ENCODE peak calls at places on chromosome 5, in five cellular contexts. One of them, this sample, is unnamed.

GRCh38 chr5:143791848-143792701 is 19.9 kb upstream of the HMHB1 start:
- DNase-seq in tibial nerve: no peak
- DNase-seq in gastrocnemius medialis: no peak
- DNase-seq in neural progenitor cell: peak; percentile 67
- DNase-seq in coronary artery: no peak
- DNase-seq in this sample: no peak

GRCh38 chr5:179762781-179763176 is 30.2 kb downstream of the MAML1 start:
- DNase-seq in neural progenitor cell: no peak
- DNase-seq in coronary artery: no peak
- DNase-seq in tibial nerve: no peak
- DNase-seq in gastrocnemius medialis: no peak
- DNase-seq in this sample: no peak

GRCh38 chr5:140575309-140575708 is 10.7 kb downstream of the SLC35A4 start:
- DNase-seq in gastrocnemius medialis: no peak
- DNase-seq in neural progenitor cell: no peak
- DNase-seq in coronary artery: no peak
- DNase-seq in tibial nerve: peak; percentile 40
- DNase-seq in this sample: no peak

GRCh38 chr5:443239-444151 is 519 bp downstream of the EXOC3 start:
- DNase-seq in coronary artery: peak; percentile 59
- DNase-seq in gastrocnemius medialis: no peak
- DNase-seq in neural progenitor cell: no peak
- DNase-seq in tibial nerve: no peak
- DNase-seq in this sample: no peak

GRCh38 chr5:1445313-1445894 is at the start of gene SLC6A3:
- DNase-seq in tibial nerve: no peak
- DNase-seq in gastrocnemius medialis: no peak
- DNase-seq in neural progenitor cell: peak; percentile 93
- DNase-seq in coronary artery: no peak
- DNase-seq in this sample: no peak

GRCh38 chr5:128236334-128236733 is 152.8 kb downstream of the SLC12A2 start:
- DNase-seq in coronary artery: no peak
- DNase-seq in gastrocnemius medialis: no peak
- DNase-seq in neural progenitor cell: no peak
- DNase-seq in tibial nerve: no peak
- DNase-seq in this sample: no peak

GRCh38 chr5:133309981-133310630 is 258.3 kb downstream of the HSPA4 start:
- DNase-seq in tibial nerve: no peak
- DNase-seq in neural progenitor cell: no peak
- DNase-seq in gastrocnemius medialis: no peak
- DNase-seq in coronary artery: no peak
- DNase-seq in this sample: no peak

GRCh38 chr5:149423287-149424268 is 44.5 kb upstream of the IL17B start:
- DNase-seq in coronary artery: no peak
- DNase-seq in neural progenitor cell: peak; percentile 28
- DNase-seq in tibial nerve: no peak
- DNase-seq in gastrocnemius medialis: no peak
- DNase-seq in this sample: no peak

GRCh38 chr5:109164001-109164400 is 245.8 kb downstream of the PJA2 start:
- DNase-seq in tibial nerve: no peak
- DNase-seq in coronary artery: no peak
- DNase-seq in neural progenitor cell: no peak
- DNase-seq in gastrocnemius medialis: no peak
- DNase-seq in this sample: no peak

GRCh38 chr5:129951039-129951438 is 46.8 kb downstream of the CHSY3 start:
- DNase-seq in tibial nerve: no peak
- DNase-seq in neural progenitor cell: no peak
- DNase-seq in coronary artery: no peak
- DNase-seq in gastrocnemius medialis: no peak
- DNase-seq in this sample: no peak

GRCh38 chr5:129945031-129945430 is 40.8 kb downstream of the CHSY3 start:
- DNase-seq in gastrocnemius medialis: no peak
- DNase-seq in neural progenitor cell: no peak
- DNase-seq in tibial nerve: no peak
- DNase-seq in coronary artery: no peak
- DNase-seq in this sample: no peak

DNA sequence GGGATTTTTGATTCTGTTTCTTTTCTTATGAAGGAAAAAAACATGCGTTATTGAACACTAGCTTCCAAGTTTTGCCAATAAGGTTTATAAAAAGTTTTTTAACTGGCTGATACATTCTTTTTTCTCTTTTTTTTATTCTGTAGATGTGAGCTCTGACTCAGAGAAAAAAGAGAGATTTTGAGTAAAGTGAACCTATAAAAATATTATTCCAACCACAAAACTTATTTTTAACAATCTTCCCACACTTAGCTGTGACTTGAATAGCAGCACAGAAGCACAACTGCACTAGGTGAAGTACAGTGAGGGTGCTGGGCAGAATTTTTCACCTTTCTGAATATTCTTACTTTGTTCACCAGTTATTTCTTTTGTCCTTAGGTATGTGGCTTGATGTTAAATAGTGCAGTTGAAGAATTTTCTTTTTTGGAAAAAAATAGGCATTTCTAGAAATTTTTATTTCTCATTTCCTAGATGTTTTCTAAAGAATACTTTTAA is 41.6 kb downstream of the CHSY3 start:
- DNase-seq in coronary artery: no peak
- DNase-seq in tibial nerve: no peak
- DNase-seq in neural progenitor cell: no peak
- DNase-seq in gastrocnemius medialis: no peak
- DNase-seq in this sample: no peak
- TF ChIP-seq CTCF in coronary artery: no peak
- TF ChIP-seq CTCF in tibial nerve: no peak
- TF ChIP-seq CTCF in neural progenitor cell: no peak
- TF ChIP-seq CTCF in gastrocnemius medialis: no peak
- TF ChIP-seq CTCF in this sample: no peak

GRCh38 chr5:161966544-161966943 is 101.0 kb upstream of the GABRG2 start:
- DNase-seq in neural progenitor cell: peak; percentile 43
- DNase-seq in coronary artery: no peak
- DNase-seq in tibial nerve: no peak
- DNase-seq in gastrocnemius medialis: no peak
- DNase-seq in this sample: no peak
- TF ChIP-seq CTCF in neural progenitor cell: peak; percentile 60
- TF ChIP-seq CTCF in coronary artery: peak; percentile 18
- TF ChIP-seq CTCF in tibial nerve: peak; percentile 31
- TF ChIP-seq CTCF in gastrocnemius medialis: no peak
- TF ChIP-seq CTCF in this sample: peak; percentile 46

DNA sequence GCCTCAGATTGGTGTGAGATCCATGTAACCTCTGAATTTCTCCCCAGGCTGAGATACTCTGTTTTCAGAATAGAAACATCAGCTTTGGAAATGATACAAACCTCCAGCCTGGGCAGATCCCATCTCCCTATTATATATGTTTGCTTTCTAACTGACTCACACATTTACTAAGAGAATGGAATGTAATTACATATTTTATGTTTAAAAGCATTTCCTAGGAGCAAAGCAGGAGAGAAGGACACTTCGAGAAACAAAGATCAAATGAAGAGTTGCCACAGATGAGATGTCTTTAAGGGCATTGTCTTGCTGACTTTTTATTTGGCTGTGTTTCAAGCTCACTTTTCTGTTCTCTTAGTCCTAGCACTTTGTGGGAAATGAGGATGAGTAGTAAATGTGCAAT is 96.3 kb downstream of the CDH18 start:
- DNase-seq in tibial nerve: no peak
- DNase-seq in gastrocnemius medialis: no peak
- DNase-seq in coronary artery: no peak
- DNase-seq in neural progenitor cell: no peak
- DNase-seq in this sample: no peak
- TF ChIP-seq CTCF in tibial nerve: no peak
- TF ChIP-seq CTCF in gastrocnemius medialis: no peak
- TF ChIP-seq CTCF in coronary artery: no peak
- TF ChIP-seq CTCF in neural progenitor cell: no peak
- TF ChIP-seq CTCF in this sample: no peak

DNA sequence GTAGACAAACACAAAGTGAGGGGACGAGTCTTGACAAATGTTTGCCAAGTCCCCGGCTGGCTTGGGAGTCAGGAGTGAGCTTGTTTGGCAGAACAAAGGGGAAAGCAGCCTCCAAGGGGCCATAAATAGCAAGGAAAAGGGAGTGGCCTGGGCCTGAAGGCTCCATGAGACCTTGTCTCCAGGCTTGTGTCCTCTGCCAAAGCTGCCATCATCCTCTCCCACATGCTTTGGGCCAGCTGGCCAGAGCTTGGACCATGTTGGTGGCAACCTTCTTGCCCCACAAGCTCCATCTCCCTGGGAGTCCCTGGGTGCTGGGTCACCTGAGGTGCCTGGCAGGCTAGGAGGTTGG is 13.3 kb upstream of the PITX1 start:
- DNase-seq in gastrocnemius medialis: no peak
- DNase-seq in coronary artery: no peak
- DNase-seq in tibial nerve: no peak
- DNase-seq in neural progenitor cell: no peak
- DNase-seq in this sample: no peak
- TF ChIP-seq CTCF in gastrocnemius medialis: no peak
- TF ChIP-seq CTCF in coronary artery: no peak
- TF ChIP-seq CTCF in tibial nerve: no peak
- TF ChIP-seq CTCF in neural progenitor cell: no peak
- TF ChIP-seq CTCF in this sample: no peak

DNA sequence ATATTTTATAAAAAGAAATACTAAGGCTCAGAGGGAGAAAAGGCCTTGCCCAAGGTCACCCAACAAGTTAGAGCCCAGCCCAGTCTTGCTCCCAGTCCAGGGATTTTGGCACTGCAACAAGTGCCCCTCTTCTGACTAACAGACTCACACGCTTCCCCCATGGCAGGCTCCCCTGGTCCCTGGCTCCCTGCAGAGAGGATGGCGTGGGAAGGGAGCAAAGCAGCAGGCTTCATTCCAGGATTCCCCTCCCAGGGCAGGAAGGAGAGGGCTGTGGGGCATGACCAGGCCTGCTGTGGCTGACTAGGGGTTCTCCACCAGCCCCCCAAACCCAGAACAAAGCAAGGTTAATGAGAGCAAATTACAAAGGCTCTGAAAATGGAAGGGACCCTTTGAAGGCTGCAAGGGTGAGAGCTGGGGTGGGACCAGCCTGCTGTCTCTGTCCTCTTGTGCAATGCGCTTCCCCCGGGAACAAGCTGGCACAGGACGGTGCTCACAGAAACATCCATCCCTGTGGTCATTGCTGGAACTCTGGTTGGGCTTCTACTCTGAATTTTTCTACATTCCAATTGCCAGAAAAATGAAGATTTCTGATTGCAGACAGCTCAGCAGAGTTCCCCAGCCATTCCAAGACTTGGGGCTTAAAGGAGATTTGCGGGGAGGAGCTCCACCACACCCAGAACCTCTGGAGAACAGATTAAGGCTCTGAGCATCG is 37.1 kb upstream of the FAT2 start:
- DNase-seq in neural progenitor cell: no peak
- DNase-seq in gastrocnemius medialis: no peak
- DNase-seq in tibial nerve: peak; percentile 40
- DNase-seq in coronary artery: no peak
- DNase-seq in this sample: no peak
- TF ChIP-seq CTCF in neural progenitor cell: no peak
- TF ChIP-seq CTCF in gastrocnemius medialis: no peak
- TF ChIP-seq CTCF in tibial nerve: no peak
- TF ChIP-seq CTCF in coronary artery: no peak
- TF ChIP-seq CTCF in this sample: no peak